ENCODE peak calls at places on chromosomes 5 and 9, in four cellular contexts. One of them, this sample, is unnamed.

GRCh38 chr5:93755716-93756115 is 14.3 kb upstream of the POU5F2 start:
- DNase-seq in neural crest cell: no peak
- DNase-seq in GM13977: no peak
- DNase-seq in astrocyte: no peak
- DNase-seq in this sample: no peak

GRCh38 chr9:83062011-83062652 is 810 bp downstream of the RASEF start:
- DNase-seq in neural crest cell: no peak
- DNase-seq in GM13977: no peak
- DNase-seq in astrocyte: peak; percentile 52
- DNase-seq in this sample: no peak

GRCh38 chr9:5568868-5569267 is 58.5 kb downstream of the PDCD1LG2 start:
- DNase-seq in neural crest cell: no peak
- DNase-seq in GM13977: no peak
- DNase-seq in astrocyte: no peak
- DNase-seq in this sample: no peak

GRCh38 chr5:10454591-10455272 is 13.1 kb downstream of the ROPN1L start:
- DNase-seq in neural crest cell: no peak
- DNase-seq in GM13977: no peak
- DNase-seq in astrocyte: peak; percentile 67
- DNase-seq in this sample: no peak

GRCh38 chr5:9716838-9717281 is 86.7 kb upstream of the TAS2R1 start:
- DNase-seq in neural crest cell: no peak
- DNase-seq in GM13977: no peak
- DNase-seq in astrocyte: peak; percentile 81
- DNase-seq in this sample: no peak

GRCh38 chr9:15837079-15837679 is 284.3 kb downstream of the CCDC171 start:
- DNase-seq in neural crest cell: peak; percentile 66
- DNase-seq in GM13977: peak; percentile 14
- DNase-seq in astrocyte: peak; percentile 25
- DNase-seq in this sample: peak; percentile 3

GRCh38 chr5:56490971-56491468 is 257.9 kb upstream of the ANKRD55 start:
- DNase-seq in neural crest cell: no peak
- DNase-seq in GM13977: no peak
- DNase-seq in astrocyte: no peak
- DNase-seq in this sample: peak; percentile 59

GRCh38 chr5:72106922-72107873 is at the start of gene MAP1B:
- DNase-seq in neural crest cell: peak; percentile 80
- DNase-seq in GM13977: peak; percentile 57
- DNase-seq in astrocyte: peak; percentile 68
- DNase-seq in this sample: peak; percentile 7

GRCh38 chr5:80712914-80713313 is 58.1 kb upstream of the DHFR start:
- DNase-seq in neural crest cell: no peak
- DNase-seq in GM13977: no peak
- DNase-seq in astrocyte: no peak
- DNase-seq in this sample: no peak

GRCh38 chr5:80711216-80711615 is 56.4 kb upstream of the DHFR start:
- DNase-seq in neural crest cell: no peak
- DNase-seq in GM13977: no peak
- DNase-seq in astrocyte: no peak
- DNase-seq in this sample: no peak

GRCh38 chr5:80714570-80715298 is 60.0 kb upstream of the DHFR start:
- DNase-seq in neural crest cell: no peak
- DNase-seq in GM13977: no peak
- DNase-seq in astrocyte: no peak
- DNase-seq in this sample: no peak

GRCh38 chr5:80713640-80714039 is 58.9 kb upstream of the DHFR start:
- DNase-seq in neural crest cell: no peak
- DNase-seq in GM13977: no peak
- DNase-seq in astrocyte: no peak
- DNase-seq in this sample: no peak

DNA sequence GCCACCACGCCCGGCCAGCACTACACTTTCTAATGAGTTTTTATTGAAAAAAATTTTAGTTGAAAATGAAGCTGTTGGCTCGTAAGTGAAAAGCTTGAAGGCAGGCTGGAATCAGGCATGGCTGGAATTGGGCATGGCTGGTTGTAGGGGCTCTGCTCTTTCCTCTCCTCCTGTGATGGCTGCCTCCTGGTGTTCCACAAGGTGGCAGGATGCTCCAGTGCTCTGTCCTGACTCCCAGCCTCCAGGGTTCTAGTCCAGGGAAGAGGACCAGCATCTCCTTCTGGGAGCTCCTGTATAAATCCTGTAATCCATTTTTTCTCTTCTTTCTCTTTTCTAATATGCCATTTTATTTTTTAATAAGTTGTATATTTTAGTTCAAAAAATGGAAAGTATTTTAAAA is 57.2 kb upstream of the DHFR start:
- DNase-seq in neural crest cell: peak; percentile 5
- DNase-seq in GM13977: no peak
- DNase-seq in astrocyte: no peak
- DNase-seq in this sample: peak; percentile 12
- TF ChIP-seq CTCF in neural crest cell: peak; percentile 58
- TF ChIP-seq CTCF in GM13977: peak; percentile 64
- TF ChIP-seq CTCF in astrocyte: peak; percentile 26
- TF ChIP-seq CTCF in this sample: peak; percentile 36

GRCh38 chr9:37751186-37751585 is 2.4 kb upstream of the TRMT10B start:
- DNase-seq in neural crest cell: no peak
- DNase-seq in GM13977: no peak
- DNase-seq in astrocyte: no peak
- DNase-seq in this sample: no peak

GRCh38 chr9:37749129-37749528 is 4.5 kb upstream of the TRMT10B start:
- DNase-seq in neural crest cell: no peak
- DNase-seq in GM13977: no peak
- DNase-seq in astrocyte: no peak
- DNase-seq in this sample: no peak

GRCh38 chr9:37745970-37746369 is 7.6 kb upstream of the TRMT10B start:
- DNase-seq in neural crest cell: no peak
- DNase-seq in GM13977: no peak
- DNase-seq in astrocyte: no peak
- DNase-seq in this sample: no peak

GRCh38 chr9:37746448-37747270 is 6.9 kb upstream of the TRMT10B start:
- DNase-seq in neural crest cell: no peak
- DNase-seq in GM13977: no peak
- DNase-seq in astrocyte: peak; percentile 47
- DNase-seq in this sample: no peak

DNA sequence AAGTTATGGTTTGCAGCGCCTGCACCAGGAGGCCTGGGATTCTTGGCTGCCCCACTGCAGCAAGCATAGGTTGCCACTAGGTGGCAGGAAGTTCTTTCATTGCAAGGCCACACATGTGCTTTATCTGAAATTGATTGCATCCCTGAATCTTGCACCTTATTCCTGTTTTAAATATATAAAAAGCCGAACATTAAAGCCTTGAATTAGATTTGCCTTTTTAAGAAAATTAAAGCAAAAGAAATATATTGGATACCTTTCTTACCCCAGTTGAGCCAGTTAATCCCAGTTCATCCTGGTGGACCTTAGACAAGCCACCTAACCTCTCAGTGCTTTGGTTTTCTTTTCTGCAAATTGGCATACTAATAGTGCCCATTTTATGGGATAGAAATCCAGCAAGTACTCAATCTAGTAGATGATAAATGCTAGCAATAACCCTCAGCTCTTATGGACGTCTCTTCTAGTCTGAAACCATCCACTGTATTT is 6.3 kb upstream of the TRMT10B start:
- DNase-seq in neural crest cell: peak; percentile 58
- DNase-seq in GM13977: peak; percentile 91
- DNase-seq in astrocyte: peak; percentile 36
- DNase-seq in this sample: peak; percentile 75
- TF ChIP-seq CTCF in neural crest cell: peak; percentile 90
- TF ChIP-seq CTCF in GM13977: peak; percentile 90
- TF ChIP-seq CTCF in astrocyte: peak; percentile 94
- TF ChIP-seq CTCF in this sample: peak; percentile 82

GRCh38 chr5:53942724-53943123 is 367.6 kb downstream of the ARL15 start:
- DNase-seq in neural crest cell: no peak
- DNase-seq in GM13977: no peak
- DNase-seq in astrocyte: peak; percentile 67
- DNase-seq in this sample: no peak
- TF ChIP-seq CTCF in neural crest cell: no peak
- TF ChIP-seq CTCF in GM13977: no peak
- TF ChIP-seq CTCF in astrocyte: no peak
- TF ChIP-seq CTCF in this sample: no peak

GRCh38 chr5:32523625-32524024 is 61.7 kb upstream of the SUB1 start:
- DNase-seq in neural crest cell: no peak
- DNase-seq in GM13977: no peak
- DNase-seq in astrocyte: no peak
- DNase-seq in this sample: no peak

GRCh38 chr5:32520995-32521394 is 64.4 kb upstream of the SUB1 start:
- DNase-seq in neural crest cell: no peak
- DNase-seq in GM13977: no peak
- DNase-seq in astrocyte: no peak
- DNase-seq in this sample: no peak

GRCh38 chr5:32522429-32523143 is 62.8 kb upstream of the SUB1 start:
- DNase-seq in neural crest cell: no peak
- DNase-seq in GM13977: no peak
- DNase-seq in astrocyte: peak; percentile 94
- DNase-seq in this sample: peak; percentile 37

GRCh38 chr5:32520326-32520725 is 65.0 kb upstream of the SUB1 start:
- DNase-seq in neural crest cell: no peak
- DNase-seq in GM13977: no peak
- DNase-seq in astrocyte: no peak
- DNase-seq in this sample: no peak

GRCh38 chr5:32519508-32519907 is 65.8 kb upstream of the SUB1 start:
- DNase-seq in neural crest cell: no peak
- DNase-seq in GM13977: no peak
- DNase-seq in astrocyte: no peak
- DNase-seq in this sample: no peak
- TF ChIP-seq CTCF in neural crest cell: no peak
- TF ChIP-seq CTCF in GM13977: no peak
- TF ChIP-seq CTCF in astrocyte: no peak
- TF ChIP-seq CTCF in this sample: no peak

DNA sequence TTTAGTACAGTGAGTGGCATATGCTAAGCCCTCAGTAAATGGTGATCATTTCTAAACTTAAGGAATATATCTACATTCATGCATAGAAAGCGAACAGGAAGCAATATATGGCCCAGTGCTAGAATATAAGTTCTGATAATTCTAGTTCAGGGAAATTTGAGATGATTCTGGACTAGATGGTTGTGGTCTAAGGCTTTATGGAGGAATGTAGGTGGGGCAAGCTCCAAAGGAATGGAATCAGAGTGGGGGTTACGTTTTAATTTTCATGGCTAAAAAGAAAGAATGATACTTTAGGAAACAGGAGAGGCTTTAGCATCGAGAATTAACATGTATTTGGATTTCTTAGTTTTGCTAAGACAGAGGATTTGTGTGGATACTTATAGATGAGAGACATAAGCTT is 56.1 kb downstream of the MTREX start:
- DNase-seq in neural crest cell: no peak
- DNase-seq in GM13977: no peak
- DNase-seq in astrocyte: peak; percentile 59
- DNase-seq in this sample: no peak
- TF ChIP-seq CTCF in neural crest cell: no peak
- TF ChIP-seq CTCF in GM13977: no peak
- TF ChIP-seq CTCF in astrocyte: no peak
- TF ChIP-seq CTCF in this sample: no peak

DNA sequence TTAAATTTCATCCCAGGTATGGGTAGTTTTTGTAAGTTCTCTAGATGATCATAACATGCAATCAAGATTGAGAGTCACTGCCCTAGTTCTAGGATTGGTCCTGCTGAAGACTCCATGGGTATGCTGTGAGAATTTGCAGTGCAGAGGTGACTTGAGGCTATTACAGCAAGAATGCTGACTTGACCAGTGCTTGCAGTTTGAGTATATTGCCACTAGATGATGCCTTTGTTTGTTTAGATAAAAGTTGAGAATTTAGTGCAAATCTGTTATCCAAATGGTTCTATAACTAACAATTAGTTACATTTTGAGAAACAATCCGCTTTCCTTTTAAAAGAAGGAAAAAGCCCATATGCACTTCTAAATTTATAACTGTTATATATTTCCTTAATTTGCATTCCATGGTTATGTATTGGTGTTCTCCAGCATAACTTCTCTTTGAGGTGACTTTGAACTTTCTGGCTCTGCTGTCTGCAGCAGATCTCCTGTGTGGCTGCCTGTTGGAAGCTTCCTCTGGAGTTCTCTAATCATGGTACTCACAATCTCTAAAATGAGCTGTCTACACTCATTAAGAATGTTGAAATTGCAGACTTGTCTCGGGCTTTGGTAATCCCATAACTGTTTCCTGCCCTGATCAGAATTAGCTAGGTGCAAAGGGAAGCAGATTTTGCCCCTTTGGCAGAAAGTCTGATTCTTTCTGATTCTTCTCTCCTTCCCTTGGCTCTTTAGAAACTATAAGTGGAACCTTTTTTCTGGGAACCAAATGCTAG is 24.9 kb downstream of the MELK start:
- DNase-seq in neural crest cell: no peak
- DNase-seq in GM13977: peak; percentile 38
- DNase-seq in astrocyte: peak; percentile 52
- DNase-seq in this sample: no peak
- TF ChIP-seq CTCF in neural crest cell: peak; percentile 66
- TF ChIP-seq CTCF in GM13977: peak; percentile 61
- TF ChIP-seq CTCF in astrocyte: peak; percentile 90
- TF ChIP-seq CTCF in this sample: no peak

GRCh38 chr9:122378236-122378635 is 7.4 kb downstream of the PTGS1 start:
- DNase-seq in neural crest cell: no peak
- DNase-seq in GM13977: no peak
- DNase-seq in astrocyte: no peak
- DNase-seq in this sample: no peak

GRCh38 chr9:122381206-122381950 is 10.6 kb downstream of the PTGS1 start:
- DNase-seq in neural crest cell: no peak
- DNase-seq in GM13977: no peak
- DNase-seq in astrocyte: no peak
- DNase-seq in this sample: no peak

GRCh38 chr9:122377241-122378164 is 6.7 kb downstream of the PTGS1 start:
- DNase-seq in neural crest cell: no peak
- DNase-seq in GM13977: no peak
- DNase-seq in astrocyte: no peak
- DNase-seq in this sample: no peak

GRCh38 chr9:122380293-122380692 is 9.5 kb downstream of the PTGS1 start:
- DNase-seq in neural crest cell: no peak
- DNase-seq in GM13977: no peak
- DNase-seq in astrocyte: no peak
- DNase-seq in this sample: no peak

GRCh38 chr9:122379340-122379739 is 8.5 kb downstream of the PTGS1 start:
- DNase-seq in neural crest cell: no peak
- DNase-seq in GM13977: no peak
- DNase-seq in astrocyte: no peak
- DNase-seq in this sample: peak; percentile 46
- TF ChIP-seq CTCF in neural crest cell: peak; percentile 46
- TF ChIP-seq CTCF in GM13977: peak; percentile 43
- TF ChIP-seq CTCF in astrocyte: peak; percentile 28
- TF ChIP-seq CTCF in this sample: peak; percentile 63

GRCh38 chr9:114914139-114914538 is 16.3 kb downstream of the TNFSF8 start:
- DNase-seq in neural crest cell: no peak
- DNase-seq in GM13977: no peak
- DNase-seq in astrocyte: no peak
- DNase-seq in this sample: no peak
- TF ChIP-seq CTCF in neural crest cell: no peak
- TF ChIP-seq CTCF in GM13977: peak; percentile 27
- TF ChIP-seq CTCF in astrocyte: no peak
- TF ChIP-seq CTCF in this sample: no peak

GRCh38 chr5:106587-106986 is 14.6 kb downstream of the PLEKHG4B start:
- DNase-seq in neural crest cell: no peak
- DNase-seq in GM13977: no peak
- DNase-seq in astrocyte: no peak
- DNase-seq in this sample: no peak
- TF ChIP-seq CTCF in neural crest cell: no peak
- TF ChIP-seq CTCF in GM13977: no peak
- TF ChIP-seq CTCF in astrocyte: no peak
- TF ChIP-seq CTCF in this sample: no peak